ENCODE peak calls at places on chromosomes 12 and 14, in nine cellular contexts. M is mucosa of descending colon, G is HFF-Myc, X is right lobe of liver, B is fibroblast of the aortic adventitia, H is K562, E is astrocyte of the spinal cord, Z is esophagus muscularis mucosa, V is astrocyte of the cerebellum. T is an unnamed sample.

GRCh38 chr14:103135333-103136075 is 12.2 kb downstream of the TNFAIP2 start:
- DNase-seq in E (no peak), B (no peak), H (no peak), V (no peak), M (no peak), G (no peak), X (no peak), Z (no peak), T (no peak)

GRCh38 chr12:130335517-130336392 is 1.9 kb upstream of the PIWIL1 start:
- DNase-seq in M (peak), E (peak), X (no peak), H (peak), Z (peak), G (peak), B (peak), V (peak), T (no peak)

GRCh38 chr14:104794641-104795467 is 694 bp downstream of the AKT1 start:
- DNase-seq in Z (no peak), E (peak), V (no peak), X (no peak), M (peak), H (peak), G (no peak), B (peak), T (no peak)

GRCh38 chr12:51430196-51430895 is 5.7 kb downstream of the SLC4A8 start:
- DNase-seq in E (no peak), V (no peak), H (no peak), B (no peak), M (peak), G (no peak), X (no peak), Z (no peak), T (no peak)

GRCh38 chr12:79982371-79983062 is 47.6 kb upstream of the PPP1R12A start:
- DNase-seq in M (no peak), V (no peak), E (no peak), B (peak), X (no peak), Z (no peak), H (no peak), G (no peak), T (no peak)

GRCh38 chr12:58907326-58907855 is 12.9 kb downstream of the LRIG3 start:
- DNase-seq in V (peak), X (no peak), Z (no peak), E (peak), H (no peak), M (no peak), B (peak), G (no peak), T (no peak)

GRCh38 chr14:73785336-73785833 is 66.2 kb upstream of the PTGR2 start:
- DNase-seq in E (peak), Z (no peak), G (peak), B (peak), M (peak), X (no peak), H (no peak), V (peak), T (peak)

GRCh38 chr12:110699591-110700445 is 10.9 kb upstream of the HVCN1 start:
- DNase-seq in V (no peak), H (peak), G (no peak), X (no peak), E (no peak), M (no peak), B (no peak), Z (no peak), T (peak)

GRCh38 chr14:59845245-59845644 is 25.3 kb downstream of the RTN1 start:
- DNase-seq in V (no peak), G (no peak), X (no peak), M (no peak), Z (no peak), H (no peak), B (no peak), E (no peak), T (no peak)

GRCh38 chr14:87690076-87690661 is 302.8 kb downstream of the GALC start:
- DNase-seq in H (no peak), X (no peak), E (no peak), Z (peak), B (no peak), V (no peak), G (no peak), M (no peak), T (no peak)

GRCh38 chr12:104823985-104824441 is 134.1 kb downstream of the SLC41A2 start:
- DNase-seq in H (no peak), X (peak), G (no peak), E (no peak), V (no peak), B (no peak), Z (no peak), M (no peak), T (no peak)

GRCh38 chr12:104828015-104828414 is 130.1 kb downstream of the SLC41A2 start:
- DNase-seq in H (no peak), G (no peak), Z (no peak), X (no peak), M (no peak), B (no peak), V (no peak), E (no peak), T (no peak)

GRCh38 chr12:104827587-104827986 is 130.5 kb downstream of the SLC41A2 start:
- DNase-seq in H (peak), M (no peak), B (no peak), X (no peak), G (no peak), E (no peak), Z (no peak), V (no peak), T (no peak)

GRCh38 chr12:104825408-104825807 is 132.7 kb downstream of the SLC41A2 start:
- DNase-seq in B (no peak), M (no peak), G (no peak), X (no peak), Z (no peak), H (peak), V (no peak), E (no peak), T (no peak)
- TF ChIP-seq CTCF in B (peak), M (no peak), G (peak), X (no peak), Z (no peak), H (peak), V (no peak), E (peak), T (no peak)

DNA sequence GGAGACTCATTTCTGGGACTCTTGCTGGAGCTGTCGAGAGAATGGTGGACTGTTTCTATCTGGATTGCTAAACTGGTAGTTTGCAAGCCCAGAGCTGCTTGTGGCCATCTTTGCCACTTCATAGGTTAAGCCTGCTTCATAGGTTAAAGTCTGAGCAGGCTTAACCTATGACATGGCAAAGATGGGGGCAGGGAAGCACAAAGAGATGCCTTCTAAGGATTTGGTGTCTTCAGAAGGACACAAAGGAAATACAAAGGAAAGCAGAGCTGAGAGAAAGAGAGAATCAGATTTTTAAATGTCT is 78.4 kb upstream of the MAX start:
- DNase-seq in G (no peak), B (no peak), H (no peak), M (no peak), X (no peak), E (no peak), Z (no peak), V (no peak), T (no peak)
- H3K4me3 ChIP-seq in G (no peak), B (no peak), H (no peak), M (no peak), X (no peak), E (no peak), Z (no peak), V (no peak), T (no peak)

DNA sequence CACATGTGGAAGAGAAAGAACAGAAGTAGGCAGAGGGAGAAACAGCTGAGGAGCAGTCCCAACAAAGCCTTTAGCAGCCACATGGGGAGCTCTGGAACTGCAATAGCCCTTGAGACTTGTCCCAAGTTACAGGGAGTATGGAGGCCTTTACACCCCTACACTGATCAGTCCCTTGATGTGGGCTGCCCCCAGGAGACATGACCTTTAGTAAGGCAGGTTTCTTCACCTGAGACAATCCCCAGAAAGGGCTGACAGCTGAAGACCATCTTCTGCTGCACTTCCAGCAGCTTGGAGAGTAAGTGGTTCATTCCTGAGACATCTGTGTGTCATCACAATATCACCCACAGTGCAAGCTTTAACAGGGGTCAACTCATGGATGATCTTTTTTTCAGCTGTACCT is 8.6 kb upstream of the SNAPC1 start:
- DNase-seq in G (no peak), E (peak), Z (no peak), B (no peak), X (no peak), M (no peak), V (no peak), H (no peak), T (no peak)
- TF ChIP-seq CTCF in G (no peak), E (no peak), Z (no peak), B (peak), X (no peak), M (no peak), V (peak), H (peak), T (no peak)

DNA sequence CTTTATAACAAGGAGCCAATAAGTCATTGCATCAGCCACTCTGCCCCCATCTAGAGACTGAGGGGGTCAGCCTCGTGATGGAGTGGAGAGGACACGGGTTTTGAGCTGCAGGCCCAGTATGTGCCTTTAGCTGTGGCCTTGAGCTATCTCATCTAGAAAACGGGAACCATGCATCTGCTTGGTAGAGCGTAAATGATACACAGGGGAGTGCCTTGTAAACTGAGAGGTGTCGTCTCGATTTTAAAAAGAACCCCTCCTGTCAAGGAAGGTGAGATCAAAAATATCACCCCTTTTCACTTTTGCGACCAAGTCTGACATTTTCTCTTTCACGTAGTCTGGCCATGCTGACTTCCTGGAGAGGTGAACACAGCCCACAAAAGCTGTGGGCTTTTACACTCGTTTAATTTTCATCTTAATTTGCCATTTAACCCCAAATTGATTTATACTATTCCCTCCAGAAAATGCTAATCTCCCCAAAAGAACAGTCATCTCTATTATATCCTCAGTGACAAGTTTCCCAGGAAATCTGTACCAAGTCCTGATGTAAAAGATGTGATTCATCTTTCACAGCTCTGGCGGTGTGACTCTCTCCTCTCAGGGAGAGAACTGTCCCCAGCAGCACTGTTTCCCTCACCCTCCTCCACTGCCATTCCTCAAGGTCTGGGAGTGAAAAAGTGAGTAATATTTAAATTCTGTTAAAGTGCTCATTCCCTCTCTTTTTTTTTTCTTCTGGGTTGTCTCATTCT is 30.6 kb downstream of the VCPKMT start:
- DNase-seq in E (peak), X (no peak), B (peak), H (no peak), Z (no peak), V (no peak), G (no peak), M (no peak), T (peak)
- H3K4me3 ChIP-seq in E (no peak), X (no peak), B (no peak), H (no peak), Z (no peak), V (no peak), G (no peak), M (no peak), T (no peak)

T was measured in Peyer's patch.